ENCODE peak calls at places on chromosomes 1 and 21, in ten cellular contexts. J is endothelial cell of umbilical vein, W is fibroblast of lung, R is K562, F is GM23338, O is HepG2, N is neural progenitor cell, E is mammary epithelial cell, P is PC-9, I is PC-3. C is an unnamed sample.

GRCh38 chr1:175338447-175339135 is 146.0 kb upstream of the KIAA0040 start:
- DNase-seq in R (peak; percentile 61), O (peak; percentile 3), P (peak; percentile 9), I (peak; percentile 46), F (peak; percentile 87), E (no peak), N (peak; percentile 73), J (peak; percentile 10), W (no peak), C (peak; percentile 29)

GRCh38 chr1:183089025-183089639 is 65.9 kb downstream of the LAMC1 start:
- DNase-seq in O (peak; percentile 98), N (no peak), F (no peak), P (no peak), I (peak; percentile 23), J (no peak), E (no peak), R (no peak), W (no peak), C (peak; percentile 45)

GRCh38 chr1:197029749-197030148 is 37.3 kb downstream of the F13B start:
- DNase-seq in R (no peak), I (peak; percentile 11), P (no peak), J (peak; percentile 17), O (no peak), E (no peak), W (no peak), N (no peak), F (no peak), C (no peak)

GRCh38 chr1:33176362-33176850 is 5.4 kb downstream of the TRIM62 start:
- DNase-seq in N (no peak), W (no peak), I (no peak), F (no peak), P (peak; percentile 24), J (no peak), R (no peak), O (no peak), E (peak; percentile 56), C (no peak)

GRCh38 chr1:26597629-26598039 is 68.1 kb downstream of the RPS6KA1 start:
- DNase-seq in E (peak; percentile 40), P (no peak), N (peak; percentile 40), J (peak; percentile 72), R (peak; percentile 63), W (peak; percentile 71), O (peak; percentile 53), I (peak; percentile 81), F (peak; percentile 79), C (peak; percentile 51)

GRCh38 chr1:155006601-155007101 is 4.0 kb downstream of the ZBTB7B start:
- DNase-seq in N (peak; percentile 57), W (peak; percentile 28), J (no peak), F (peak; percentile 65), E (no peak), O (no peak), R (no peak), P (no peak), I (no peak), C (no peak)

GRCh38 chr1:18632711-18633427 is 2.2 kb downstream of the PAX7 start:
- DNase-seq in F (peak; percentile 61), O (no peak), N (peak; percentile 80), J (no peak), E (no peak), P (no peak), W (no peak), R (no peak), I (no peak), C (no peak)

GRCh38 chr1:188822248-188822647 is 1655.4 kb downstream of the BRINP3 start:
- DNase-seq in N (no peak), E (no peak), W (peak; percentile 12), F (peak; percentile 11), O (no peak), J (peak; percentile 54), R (no peak), I (peak; percentile 11), P (no peak), C (no peak)

GRCh38 chr21:44392916-44393315 is 39.5 kb downstream of the TRPM2 start:
- DNase-seq in P (no peak), E (no peak), F (no peak), W (no peak), N (peak; percentile 51), J (no peak), I (peak; percentile 75), O (no peak), R (no peak), C (no peak)

GRCh38 chr1:109624215-109625010 is 4.8 kb downstream of the AMPD2 start:
- DNase-seq in P (no peak), R (no peak), I (no peak), N (no peak), J (no peak), W (no peak), F (no peak), E (no peak), O (no peak), C (no peak)

GRCh38 chr1:114024049-114024448 is 44.8 kb downstream of the OLFML3 start:
- DNase-seq in P (no peak), O (no peak), N (peak; percentile 81), J (no peak), I (no peak), W (no peak), E (no peak), R (no peak), F (peak; percentile 75), C (peak; percentile 43)

GRCh38 chr1:31014094-31014493 is 51.4 kb downstream of the PUM1 start:
- DNase-seq in F (no peak), W (no peak), J (no peak), O (no peak), E (no peak), N (no peak), R (no peak), P (no peak), I (no peak), C (no peak)

DNA sequence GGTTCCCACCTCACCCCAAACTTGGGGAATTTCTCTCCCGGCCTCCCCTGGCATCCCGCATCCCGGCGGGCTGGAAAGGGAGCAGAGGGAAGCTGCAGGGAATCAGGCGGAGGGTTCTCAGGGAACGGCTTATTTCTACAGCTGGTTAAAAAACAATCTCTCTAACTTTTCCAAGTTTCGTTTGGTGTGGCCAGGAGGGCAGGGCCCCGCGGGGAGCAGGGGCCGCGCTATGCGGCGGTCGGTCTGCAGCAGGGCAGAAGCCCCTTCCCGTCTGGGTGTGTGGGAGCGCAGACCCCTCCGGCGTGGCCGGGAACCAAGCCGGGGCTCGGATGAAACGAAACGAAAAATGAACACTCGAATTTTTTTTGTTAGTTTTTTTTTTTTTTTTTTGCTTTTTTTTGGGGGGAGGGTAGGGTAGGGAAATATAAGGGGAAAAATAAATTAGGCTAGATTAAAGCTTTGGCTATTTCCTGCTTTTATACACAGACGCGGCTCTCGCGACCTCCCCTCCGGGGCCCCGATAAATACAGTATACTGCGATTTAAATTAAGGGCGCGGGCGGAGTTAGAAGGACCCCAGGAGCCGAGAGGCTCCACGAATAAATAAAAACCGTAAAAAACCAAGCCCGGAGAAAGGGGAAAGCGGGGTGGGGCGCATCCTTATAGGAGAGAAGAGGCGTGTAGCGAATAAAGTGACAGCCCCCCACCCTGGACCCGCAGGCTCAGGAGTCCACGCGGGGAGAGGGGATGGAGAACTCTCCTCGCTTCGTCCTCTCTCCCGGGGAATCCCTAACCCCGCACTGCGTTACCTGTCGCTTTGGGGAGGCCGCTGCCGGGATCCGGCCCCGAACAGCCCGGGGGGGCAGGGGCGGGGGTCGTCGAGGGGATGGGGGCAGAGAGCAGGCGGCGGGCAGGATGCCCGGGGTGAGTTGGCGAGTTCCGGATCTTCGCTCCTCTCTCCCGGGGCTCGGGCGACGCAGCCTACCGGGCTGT is 2.1 kb downstream of the POU3F1 start:
- DNase-seq in W (peak; percentile 22), F (peak; percentile 37), O (no peak), N (no peak), E (no peak), R (no peak), J (no peak), I (no peak), P (no peak), C (no peak)
- TF ChIP-seq EZH2 in W (peak; percentile 82), F (peak; percentile 44), O (peak; percentile 59), N (peak; percentile 32), E (peak; percentile 48), R (no peak), J (peak; percentile 86), I (no peak), P (no peak), C (peak; percentile 96)

GRCh38 chr1:23224721-23225648 is 7.7 kb upstream of the HTR1D start:
- DNase-seq in W (peak; percentile 39), N (no peak), I (no peak), F (peak; percentile 56), P (peak; percentile 78), R (no peak), O (no peak), E (peak; percentile 84), J (peak; percentile 78), C (no peak)
- H3K4me2 ChIP-seq in W (peak overlapping the region; percentile 72), N (no peak overlapping the region), I (no peak overlapping the region), F (peak overlapping the region; percentile 15), P (peak overlapping the region; percentile 42), R (no peak overlapping the region), O (peak overlapping the region; percentile 46), E (peak overlapping the region; percentile 20), J (peak overlapping the region; percentile 14), C (no peak overlapping the region)

GRCh38 chr1:206982216-206982615 is 12.0 kb upstream of the FCAMR start:
- DNase-seq in J (peak; percentile 27), E (peak; percentile 33), R (peak; percentile 75), P (peak; percentile 51), W (peak; percentile 33), N (peak; percentile 73), F (peak; percentile 77), O (peak; percentile 56), I (peak; percentile 92), C (peak; percentile 69)
- TF ChIP-seq CTCF in J (peak; percentile 44), E (peak; percentile 83), R (peak; percentile 88), P (peak; percentile 85), W (peak; percentile 74), N (peak; percentile 77), F (peak; percentile 88), O (peak; percentile 88), I (peak; percentile 99), C (peak; percentile 75)

DNA sequence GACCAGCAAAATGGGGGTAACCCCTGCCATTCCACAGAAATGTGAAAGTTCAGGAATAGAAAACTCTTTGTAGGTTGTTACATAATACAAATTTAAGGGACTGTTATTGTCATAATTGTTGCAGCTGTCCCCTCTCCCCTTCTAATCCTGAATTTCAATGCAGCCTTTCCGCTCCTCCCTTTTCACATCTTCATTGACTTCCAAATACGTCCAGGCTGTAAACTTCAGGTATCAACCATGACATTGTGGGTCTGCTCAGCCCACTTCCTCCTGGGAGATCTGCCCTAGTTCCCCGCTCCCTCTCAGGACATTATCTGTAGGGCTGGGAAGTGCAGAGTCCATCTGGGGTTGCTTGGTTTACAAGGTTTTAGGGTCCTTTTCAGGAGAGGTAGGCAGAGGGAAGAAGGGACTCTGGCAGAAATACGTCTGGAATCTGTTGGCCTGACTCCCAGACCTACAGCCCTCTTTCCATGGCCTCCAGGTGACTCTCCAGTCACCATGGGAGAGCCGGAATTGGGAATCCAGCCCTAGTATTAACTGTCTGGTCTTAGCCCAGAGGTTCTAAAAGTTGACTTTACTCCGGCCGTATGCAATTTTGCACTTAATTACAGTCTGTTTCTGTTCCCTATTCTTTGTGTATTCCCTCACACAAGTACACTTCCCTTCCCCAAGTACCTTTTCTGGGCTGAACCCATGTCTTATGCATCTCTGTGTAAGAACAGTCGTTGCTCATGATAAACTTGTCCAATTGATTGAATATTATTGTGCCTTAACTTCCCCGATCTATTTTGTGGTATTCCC is 4.7 kb upstream of the DENND2D start:
- DNase-seq in P (no peak), N (no peak), E (no peak), F (no peak), R (no peak), I (no peak), O (no peak), W (no peak), J (no peak), C (no peak)
- TF ChIP-seq EZH2 in P (no peak), N (no peak), E (no peak), F (peak; percentile 20), R (no peak), I (no peak), O (no peak), W (no peak), J (no peak), C (no peak)

C was measured in hepatocyte.